ENCODE peak calls at places on chromosomes 7 and 10, in five cellular contexts. W, R, L, V and Z are unnamed samples.

GRCh38 chr7:57789130-57789529 is 339.2 kb downstream of the ZNF716 start:
- DNase-seq in W (no peak), V (no peak), R (no peak), L (no peak), Z (no peak)

GRCh38 chr10:6204341-6205191 is 1.8 kb downstream of the PFKFB3 start:
- DNase-seq in W (peak), L (peak), V (peak), R (peak), Z (peak)

GRCh38 chr7:138468244-138469123 is 8.4 kb downstream of the TRIM24 start:
- DNase-seq in R (peak), L (no peak), V (no peak), W (no peak), Z (peak)

GRCh38 chr10:36023939-36024338 is 381.8 kb upstream of the FZD8 start:
- DNase-seq in W (no peak), L (no peak), V (no peak), R (peak), Z (peak)

GRCh38 chr7:87567052-87567451 is 33.6 kb downstream of the ABCB1 start:
- DNase-seq in W (no peak), L (no peak), V (no peak), R (no peak), Z (no peak)

GRCh38 chr10:84012831-84013458 is 126.4 kb upstream of the GHITM start:
- DNase-seq in V (peak), L (no peak), R (no peak), W (no peak), Z (no peak)

GRCh38 chr7:101681170-101682007 is 52.3 kb upstream of the MYL10 start:
- DNase-seq in W (no peak), L (no peak), V (no peak), R (peak), Z (peak)

GRCh38 chr10:5891009-5891408 is 966 bp downstream of the FBH1 start:
- DNase-seq in L (no peak), R (no peak), W (no peak), V (no peak), Z (no peak)

GRCh38 chr7:134669845-134670373 is 23.3 kb downstream of the BPGM start:
- DNase-seq in V (no peak), L (peak), W (peak), R (peak), Z (no peak)

GRCh38 chr7:101952355-101953247 is 135.2 kb downstream of the CUX1 start:
- DNase-seq in L (peak), W (no peak), V (no peak), R (no peak), Z (no peak)

GRCh38 chr10:91200314-91201212 is 19.9 kb upstream of the PCGF5 start:
- DNase-seq in W (no peak), L (peak), V (no peak), R (no peak), Z (no peak)

GRCh38 chr7:99011706-99012404 is 132.1 kb downstream of the SMURF1 start:
- DNase-seq in R (no peak), V (no peak), W (no peak), L (no peak), Z (no peak)